ENCODE peak calls at places on chromosomes 3 and 15, in four cellular contexts. F is IMR-90, C is K562, P is GM12878. M is an unnamed sample.

GRCh38 chr15:29517829-29518228 is 248.2 kb upstream of the NSMCE3 start:
- DNase-seq in F (no peak), C (no peak), P (no peak), M (no peak)

GRCh38 chr15:48096813-48097212 is 24.0 kb upstream of the SLC24A5 start:
- DNase-seq in F (peak), C (no peak), P (no peak), M (no peak)

GRCh38 chr15:100958326-100959065 is 39.3 kb downstream of the LRRK1 start:
- DNase-seq in F (peak), C (no peak), P (no peak), M (peak)

GRCh38 chr3:8606666-8607065 is 37.9 kb downstream of the SSUH2 start:
- DNase-seq in F (no peak), C (no peak), P (no peak), M (no peak)

GRCh38 chr3:184977796-184978195 is 165.8 kb downstream of the VPS8 start:
- DNase-seq in F (no peak), C (no peak), P (no peak), M (no peak)

GRCh38 chr3:193096076-193096475 is 144.9 kb upstream of the PLAAT1 start:
- DNase-seq in F (no peak), C (no peak), P (no peak), M (no peak)

GRCh38 chr3:152471814-152472605 is 203.3 kb downstream of the MBNL1 start:
- DNase-seq in F (peak), C (peak), P (peak), M (peak)

GRCh38 chr3:195182470-195182795 is 88.5 kb downstream of the XXYLT1 start:
- DNase-seq in F (peak), C (no peak), P (no peak), M (no peak)

GRCh38 chr3:28240440-28240839 is 979 bp upstream of the CMC1 start:
- DNase-seq in F (no peak), C (no peak), P (no peak), M (no peak)

GRCh38 chr3:168870892-168871291 is 775.2 kb upstream of the GOLIM4 start:
- DNase-seq in F (no peak), C (no peak), P (no peak), M (no peak)

GRCh38 chr3:43794776-43795175 is 104.0 kb downstream of the ABHD5 start:
- DNase-seq in F (peak), C (no peak), P (no peak), M (no peak)

GRCh38 chr3:139122221-139122581 is 77.5 kb upstream of the PRR23C start:
- DNase-seq in F (peak), C (no peak), P (no peak), M (no peak)

GRCh38 chr3:21020681-21021080 is 730.3 kb downstream of the ZNF385D start:
- DNase-seq in F (no peak), C (no peak), P (no peak), M (no peak)

GRCh38 chr3:76410762-76411281 is 625.5 kb upstream of the ZNF717 start:
- DNase-seq in F (peak), C (no peak), P (no peak), M (no peak)

GRCh38 chr15:63090502-63091286 is 31.0 kb upstream of the LACTB start:
- DNase-seq in F (no peak), C (no peak), P (no peak), M (no peak)

GRCh38 chr15:39657714-39658113 is 76.8 kb downstream of the THBS1 start:
- DNase-seq in F (peak), C (no peak), P (no peak), M (no peak)

GRCh38 chr3:150945226-150945625 is 27.3 kb downstream of the CLRN1 start:
- DNase-seq in F (peak), C (no peak), P (no peak), M (no peak)

GRCh38 chr15:92361321-92362090 is 32.2 kb upstream of the ST8SIA2 start:
- DNase-seq in F (no peak), C (no peak), P (no peak), M (no peak)

GRCh38 chr3:188529228-188529627 is 375.3 kb downstream of the LPP start:
- DNase-seq in F (peak), C (no peak), P (no peak), M (no peak)

GRCh38 chr15:84079885-84080777 is 155.4 kb upstream of the GOLGA6L4 start:
- DNase-seq in F (peak), C (peak), P (no peak), M (peak)

GRCh38 chr3:186663351-186664118 is 2.3 kb upstream of the HRG start:
- DNase-seq in F (no peak), C (no peak), P (no peak), M (no peak)

GRCh38 chr3:143070977-143071551 is 48.5 kb upstream of the CHST2 start:
- DNase-seq in F (peak), C (no peak), P (no peak), M (peak)

GRCh38 chr3:66494964-66495581 is 5.7 kb downstream of the LRIG1 start:
- DNase-seq in F (no peak), C (no peak), P (no peak), M (no peak)

GRCh38 chr3:66497982-66498671 is 2.7 kb downstream of the LRIG1 start:
- DNase-seq in F (no peak), C (no peak), P (no peak), M (no peak)

GRCh38 chr3:66495633-66496032 is 5.2 kb downstream of the LRIG1 start:
- DNase-seq in F (no peak), C (no peak), P (no peak), M (no peak)

GRCh38 chr3:66497288-66497972 is 3.4 kb downstream of the LRIG1 start:
- DNase-seq in F (no peak), C (no peak), P (no peak), M (no peak)

DNA sequence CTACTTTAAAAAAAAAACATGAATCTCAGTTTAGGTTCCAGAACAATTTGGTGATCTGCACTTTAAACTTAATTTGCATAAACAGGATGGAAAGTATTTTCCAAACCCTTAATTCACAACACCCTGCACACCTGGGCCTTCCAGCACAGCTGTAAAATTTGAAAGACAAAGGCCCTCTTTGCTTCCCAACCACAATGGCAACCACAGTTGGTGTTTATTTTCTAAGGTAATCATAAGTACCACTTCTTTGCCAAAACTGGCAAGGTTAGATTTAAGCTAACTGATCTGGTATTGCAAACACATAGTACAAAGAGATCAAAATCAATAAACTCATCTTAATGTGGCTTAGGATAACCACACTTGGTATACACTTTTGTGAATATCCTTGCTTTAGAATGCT is 4.1 kb downstream of the LRIG1 start:
- DNase-seq in F (no peak), C (no peak), P (no peak), M (no peak)
- TF ChIP-seq ELK1 in F (no peak), C (no peak), P (no peak), M (no peak)

DNA sequence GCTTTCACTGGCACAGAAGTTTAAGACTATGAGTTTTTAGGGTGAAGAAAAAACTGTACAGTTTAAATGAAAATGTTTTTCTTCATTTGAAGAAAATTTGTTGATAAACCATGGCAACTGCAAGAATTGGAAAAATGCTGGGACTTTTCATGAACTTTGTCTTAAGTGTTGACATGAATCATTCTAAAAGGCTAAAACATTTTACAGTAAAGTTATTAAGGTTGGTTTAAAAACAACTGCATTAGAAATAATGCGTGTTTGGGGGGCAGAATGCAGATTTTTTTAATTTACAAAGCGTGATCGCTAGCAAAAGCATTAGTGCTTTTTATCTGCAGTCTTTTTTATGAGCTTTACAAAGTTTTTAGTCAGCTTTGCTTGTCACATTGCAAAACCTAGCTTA is 601.9 kb upstream of the TGFBR2 start:
- DNase-seq in F (peak), C (no peak), P (no peak), M (no peak)
- TF ChIP-seq ELK1 in F (no peak), C (no peak), P (no peak), M (no peak)

GRCh38 chr3:190220362-190220761 is 99.7 kb upstream of the P3H2 start:
- DNase-seq in F (no peak), C (no peak), P (no peak), M (no peak)

GRCh38 chr3:190222916-190223315 is 99.3 kb downstream of the CLDN1 start:
- DNase-seq in F (no peak), C (no peak), P (no peak), M (no peak)

GRCh38 chr3:190222360-190222759 is 99.9 kb downstream of the CLDN1 start:
- DNase-seq in F (no peak), C (no peak), P (no peak), M (no peak)

GRCh38 chr3:190213726-190214125 is 93.0 kb upstream of the P3H2 start:
- DNase-seq in F (no peak), C (no peak), P (no peak), M (no peak)

GRCh38 chr3:190217081-190217480 is 96.4 kb upstream of the P3H2 start:
- DNase-seq in F (peak), C (no peak), P (no peak), M (no peak)
- TF ChIP-seq ELK1 in F (no peak), C (no peak), P (no peak), M (no peak)

GRCh38 chr3:108602249-108602934 is 12.9 kb downstream of the DZIP3 start:
- DNase-seq in F (no peak), C (no peak), P (no peak), M (no peak)
- TF ChIP-seq ELK1 in F (no peak), C (no peak), P (no peak), M (no peak)

DNA sequence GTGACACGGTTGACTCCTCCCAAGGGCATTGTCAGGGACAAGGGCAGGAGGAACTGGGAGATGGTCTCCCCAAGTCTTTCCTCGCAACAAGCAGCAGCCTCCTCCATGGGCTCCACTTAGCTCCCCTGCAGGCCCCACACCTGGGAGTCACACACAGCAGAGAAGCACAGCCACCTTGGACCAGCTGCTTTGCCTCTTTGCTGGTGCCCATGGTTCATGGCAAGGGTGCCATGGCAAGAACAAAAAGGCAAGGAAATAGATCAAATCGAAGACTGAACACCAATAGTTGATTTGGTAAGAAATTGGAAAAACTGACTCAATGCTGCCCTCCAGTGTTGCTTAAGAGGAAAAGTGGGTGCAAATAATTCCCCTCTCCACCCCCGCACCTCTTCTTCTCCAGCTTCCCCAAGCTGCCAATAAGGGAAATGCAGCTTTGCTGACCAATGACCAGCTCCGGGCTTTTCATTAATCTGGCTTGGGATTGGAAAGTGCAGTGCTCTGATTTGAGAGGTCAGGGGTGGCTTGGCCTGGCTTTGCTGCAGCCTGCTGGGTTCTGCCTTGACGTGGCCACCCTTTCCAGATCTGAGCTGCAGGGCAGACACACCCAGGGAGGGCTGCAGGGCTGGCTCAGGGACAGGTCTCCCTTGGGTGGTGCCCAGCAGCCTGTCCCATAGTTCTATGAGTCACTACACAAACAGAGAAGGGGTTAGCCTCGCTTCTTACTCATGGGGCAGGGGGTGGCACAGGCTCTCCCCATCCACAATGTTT is 162.0 kb downstream of the KLF13 start:
- DNase-seq in F (peak), C (peak), P (peak), M (peak)
- TF ChIP-seq ELK1 in F (no peak), C (no peak), P (no peak), M (no peak)

M was measured in A549.